ENCODE peak calls at places on chromosomes 2 and 18, in seven cellular contexts. One of them, this sample, is unnamed.

GRCh38 chr2:30252723-30253688 is 21.7 kb downstream of the LBH start:
- DNase-seq in CD4-positive, alpha-beta T cell: no peak
- DNase-seq in fibroblast of lung: peak
- DNase-seq in HuH-7: no peak
- DNase-seq in SK-N-DZ: peak
- DNase-seq in BE2C: peak
- DNase-seq in endothelial cell: no peak
- DNase-seq in this sample: no peak

GRCh38 chr18:73563345-73563744 is 584.3 kb downstream of the FBXO15 start:
- DNase-seq in CD4-positive, alpha-beta T cell: no peak
- DNase-seq in fibroblast of lung: peak
- DNase-seq in HuH-7: no peak
- DNase-seq in SK-N-DZ: no peak
- DNase-seq in BE2C: no peak
- DNase-seq in endothelial cell: no peak
- DNase-seq in this sample: no peak

GRCh38 chr18:74562080-74562725 is 27.9 kb downstream of the CNDP1 start:
- DNase-seq in CD4-positive, alpha-beta T cell: no peak
- DNase-seq in fibroblast of lung: no peak
- DNase-seq in HuH-7: no peak
- DNase-seq in SK-N-DZ: no peak
- DNase-seq in BE2C: no peak
- DNase-seq in endothelial cell: no peak
- DNase-seq in this sample: no peak

GRCh38 chr2:197137234-197137633 is 173.3 kb downstream of the ANKRD44 start:
- DNase-seq in CD4-positive, alpha-beta T cell: no peak
- DNase-seq in fibroblast of lung: peak
- DNase-seq in HuH-7: no peak
- DNase-seq in SK-N-DZ: no peak
- DNase-seq in BE2C: no peak
- DNase-seq in endothelial cell: no peak
- DNase-seq in this sample: no peak

GRCh38 chr2:53252115-53252514 is 515.5 kb upstream of the CHAC2 start:
- DNase-seq in CD4-positive, alpha-beta T cell: no peak
- DNase-seq in fibroblast of lung: no peak
- DNase-seq in HuH-7: no peak
- DNase-seq in SK-N-DZ: no peak
- DNase-seq in BE2C: no peak
- DNase-seq in endothelial cell: no peak
- DNase-seq in this sample: no peak

GRCh38 chr2:119744335-119744939 is 15.3 kb upstream of the PTPN4 start:
- DNase-seq in CD4-positive, alpha-beta T cell: no peak
- DNase-seq in fibroblast of lung: peak
- DNase-seq in HuH-7: no peak
- DNase-seq in SK-N-DZ: no peak
- DNase-seq in BE2C: no peak
- DNase-seq in endothelial cell: no peak
- DNase-seq in this sample: no peak

GRCh38 chr2:167905668-167906067 is 341.7 kb downstream of the STK39 start:
- DNase-seq in CD4-positive, alpha-beta T cell: no peak
- DNase-seq in fibroblast of lung: no peak
- DNase-seq in HuH-7: no peak
- DNase-seq in SK-N-DZ: peak
- DNase-seq in BE2C: no peak
- DNase-seq in endothelial cell: no peak
- DNase-seq in this sample: no peak

GRCh38 chr2:232891621-232892071 is 21.6 kb downstream of the SNORC start:
- DNase-seq in CD4-positive, alpha-beta T cell: no peak
- DNase-seq in fibroblast of lung: peak
- DNase-seq in HuH-7: no peak
- DNase-seq in SK-N-DZ: no peak
- DNase-seq in BE2C: no peak
- DNase-seq in endothelial cell: no peak
- DNase-seq in this sample: no peak

GRCh38 chr2:126824663-126825062 is 74.0 kb upstream of the TEX51 start:
- DNase-seq in CD4-positive, alpha-beta T cell: no peak
- DNase-seq in fibroblast of lung: no peak
- DNase-seq in HuH-7: no peak
- DNase-seq in SK-N-DZ: no peak
- DNase-seq in BE2C: no peak
- DNase-seq in endothelial cell: no peak
- DNase-seq in this sample: no peak

GRCh38 chr2:69385443-69386151 is 1.4 kb downstream of the GFPT1 start:
- DNase-seq in CD4-positive, alpha-beta T cell: no peak
- DNase-seq in fibroblast of lung: no peak
- DNase-seq in HuH-7: no peak
- DNase-seq in SK-N-DZ: no peak
- DNase-seq in BE2C: no peak
- DNase-seq in endothelial cell: no peak
- DNase-seq in this sample: no peak

GRCh38 chr18:76139844-76140243 is 355.2 kb downstream of the ZNF516 start:
- DNase-seq in CD4-positive, alpha-beta T cell: no peak
- DNase-seq in fibroblast of lung: no peak
- DNase-seq in HuH-7: no peak
- DNase-seq in SK-N-DZ: no peak
- DNase-seq in BE2C: no peak
- DNase-seq in endothelial cell: no peak
- DNase-seq in this sample: no peak

This sample was measured in H9.